ENCODE peak calls at places on chromosomes 5 and 9, in four cellular contexts. One of them, this sample, is unnamed.

GRCh38 chr9:114608525-114608796 is 2.6 kb upstream of the TMEM268 start:
- DNase-seq in GM10248: no peak
- DNase-seq in progenitor cell of endocrine pancreas: no peak
- DNase-seq in heart right ventricle: no peak
- DNase-seq in this sample: no peak

GRCh38 chr5:119789411-119790117 is 160.2 kb downstream of the FAM170A start:
- DNase-seq in GM10248: no peak
- DNase-seq in progenitor cell of endocrine pancreas: no peak
- DNase-seq in heart right ventricle: no peak
- DNase-seq in this sample: no peak

GRCh38 chr5:7869474-7870136 is 657 bp downstream of the MTRR start:
- DNase-seq in GM10248: peak; percentile 32
- DNase-seq in progenitor cell of endocrine pancreas: no peak
- DNase-seq in heart right ventricle: peak; percentile 7
- DNase-seq in this sample: no peak

GRCh38 chr5:9176641-9177040 is 369.2 kb downstream of the SEMA5A start:
- DNase-seq in GM10248: no peak
- DNase-seq in progenitor cell of endocrine pancreas: no peak
- DNase-seq in heart right ventricle: no peak
- DNase-seq in this sample: no peak

GRCh38 chr9:70557665-70558419 is 143.4 kb upstream of the KLF9 start:
- DNase-seq in GM10248: peak; percentile 26
- DNase-seq in progenitor cell of endocrine pancreas: no peak
- DNase-seq in heart right ventricle: no peak
- DNase-seq in this sample: no peak

GRCh38 chr5:67976812-67977455 is 238.6 kb upstream of the PIK3R1 start:
- DNase-seq in GM10248: no peak
- DNase-seq in progenitor cell of endocrine pancreas: no peak
- DNase-seq in heart right ventricle: no peak
- DNase-seq in this sample: no peak

GRCh38 chr9:93577045-93577939 is 908 bp downstream of the PHF2 start:
- DNase-seq in GM10248: peak; percentile 45
- DNase-seq in progenitor cell of endocrine pancreas: no peak
- DNase-seq in heart right ventricle: peak; percentile 45
- DNase-seq in this sample: no peak

GRCh38 chr9:87607859-87608258 is 110.2 kb downstream of the DAPK1 start:
- DNase-seq in GM10248: no peak
- DNase-seq in progenitor cell of endocrine pancreas: no peak
- DNase-seq in heart right ventricle: no peak
- DNase-seq in this sample: no peak

GRCh38 chr9:35757527-35758275 is 3.6 kb upstream of the MSMP start:
- DNase-seq in GM10248: peak; percentile 41
- DNase-seq in progenitor cell of endocrine pancreas: no peak
- DNase-seq in heart right ventricle: no peak
- DNase-seq in this sample: no peak

GRCh38 chr9:89845321-89845720 is 240.5 kb downstream of the GADD45G start:
- DNase-seq in GM10248: no peak
- DNase-seq in progenitor cell of endocrine pancreas: no peak
- DNase-seq in heart right ventricle: no peak
- DNase-seq in this sample: no peak

GRCh38 chr5:111364992-111365391 is 140.8 kb downstream of the CAMK4 start:
- DNase-seq in GM10248: no peak
- DNase-seq in progenitor cell of endocrine pancreas: peak; percentile 9
- DNase-seq in heart right ventricle: no peak
- DNase-seq in this sample: no peak

GRCh38 chr9:124343533-124344290 is 71.5 kb downstream of the PSMB7 start:
- DNase-seq in GM10248: no peak
- DNase-seq in progenitor cell of endocrine pancreas: no peak
- DNase-seq in heart right ventricle: no peak
- DNase-seq in this sample: no peak

GRCh38 chr5:66498791-66499207 is 97.4 kb upstream of the MAST4 start:
- DNase-seq in GM10248: peak; percentile 21
- DNase-seq in progenitor cell of endocrine pancreas: no peak
- DNase-seq in heart right ventricle: peak; percentile 34
- DNase-seq in this sample: no peak

GRCh38 chr5:153965102-153965645 is 73.5 kb downstream of the FAM114A2 start:
- DNase-seq in GM10248: peak; percentile 80
- DNase-seq in progenitor cell of endocrine pancreas: peak; percentile 58
- DNase-seq in heart right ventricle: peak; percentile 35
- DNase-seq in this sample: no peak

GRCh38 chr9:130662099-130662926 is 2.1 kb upstream of the PRDM12 start:
- DNase-seq in GM10248: no peak
- DNase-seq in progenitor cell of endocrine pancreas: no peak
- DNase-seq in heart right ventricle: no peak
- DNase-seq in this sample: no peak

GRCh38 chr9:2824564-2824963 is 19.3 kb downstream of the PUM3 start:
- DNase-seq in GM10248: no peak
- DNase-seq in progenitor cell of endocrine pancreas: no peak
- DNase-seq in heart right ventricle: no peak
- DNase-seq in this sample: no peak

GRCh38 chr5:37553720-37554402 is 174.7 kb downstream of the WDR70 start:
- DNase-seq in GM10248: no peak
- DNase-seq in progenitor cell of endocrine pancreas: no peak
- DNase-seq in heart right ventricle: no peak
- DNase-seq in this sample: no peak

GRCh38 chr9:116844621-116845020 is 157.5 kb downstream of the TRIM32 start:
- DNase-seq in GM10248: no peak
- DNase-seq in progenitor cell of endocrine pancreas: no peak
- DNase-seq in heart right ventricle: no peak
- DNase-seq in this sample: no peak

GRCh38 chr5:67141644-67142043 is 55.0 kb downstream of the CD180 start:
- DNase-seq in GM10248: no peak
- DNase-seq in progenitor cell of endocrine pancreas: no peak
- DNase-seq in heart right ventricle: no peak
- DNase-seq in this sample: no peak

GRCh38 chr9:108053555-108054061 is 564.0 kb upstream of the KLF4 start:
- DNase-seq in GM10248: no peak
- DNase-seq in progenitor cell of endocrine pancreas: no peak
- DNase-seq in heart right ventricle: peak; percentile 61
- DNase-seq in this sample: no peak

GRCh38 chr5:118208031-118208453 is 780.3 kb downstream of the DTWD2 start:
- DNase-seq in GM10248: no peak
- DNase-seq in progenitor cell of endocrine pancreas: no peak
- DNase-seq in heart right ventricle: no peak
- DNase-seq in this sample: no peak

GRCh38 chr5:127564002-127564769 is 46.7 kb downstream of the PRRC1 start:
- DNase-seq in GM10248: peak; percentile 42
- DNase-seq in progenitor cell of endocrine pancreas: peak; percentile 21
- DNase-seq in heart right ventricle: peak; percentile 47
- DNase-seq in this sample: no peak

GRCh38 chr5:128538249-128539037 is 398 bp upstream of the FBN2 start:
- DNase-seq in GM10248: peak; percentile 9
- DNase-seq in progenitor cell of endocrine pancreas: peak; percentile 29
- DNase-seq in heart right ventricle: peak; percentile 86
- DNase-seq in this sample: peak; percentile 91

GRCh38 chr5:10521466-10522223 is 42.2 kb upstream of the ANKRD33B start:
- DNase-seq in GM10248: no peak
- DNase-seq in progenitor cell of endocrine pancreas: no peak
- DNase-seq in heart right ventricle: no peak
- DNase-seq in this sample: no peak

GRCh38 chr5:16461026-16461425 is 4.6 kb downstream of the ZNF622 start:
- DNase-seq in GM10248: no peak
- DNase-seq in progenitor cell of endocrine pancreas: no peak
- DNase-seq in heart right ventricle: no peak
- DNase-seq in this sample: no peak

GRCh38 chr5:101543780-101544179 is 640.7 kb upstream of the ST8SIA4 start:
- DNase-seq in GM10248: no peak
- DNase-seq in progenitor cell of endocrine pancreas: no peak
- DNase-seq in heart right ventricle: no peak
- DNase-seq in this sample: no peak

GRCh38 chr5:173245319-173246134 is 10.5 kb upstream of the NKX2-5 start:
- DNase-seq in GM10248: no peak
- DNase-seq in progenitor cell of endocrine pancreas: no peak
- DNase-seq in heart right ventricle: no peak
- DNase-seq in this sample: no peak

GRCh38 chr5:125823572-125823971 is 599.6 kb upstream of the GRAMD2B start:
- DNase-seq in GM10248: no peak
- DNase-seq in progenitor cell of endocrine pancreas: no peak
- DNase-seq in heart right ventricle: no peak
- DNase-seq in this sample: no peak

GRCh38 chr5:125316913-125317545 is 570.6 kb upstream of the ZNF608 start:
- DNase-seq in GM10248: no peak
- DNase-seq in progenitor cell of endocrine pancreas: no peak
- DNase-seq in heart right ventricle: no peak
- DNase-seq in this sample: no peak

GRCh38 chr9:130835441-130836298 is 616 bp downstream of the ABL1 start:
- DNase-seq in GM10248: peak; percentile 67
- DNase-seq in progenitor cell of endocrine pancreas: no peak
- DNase-seq in heart right ventricle: peak; percentile 35
- DNase-seq in this sample: no peak

DNA sequence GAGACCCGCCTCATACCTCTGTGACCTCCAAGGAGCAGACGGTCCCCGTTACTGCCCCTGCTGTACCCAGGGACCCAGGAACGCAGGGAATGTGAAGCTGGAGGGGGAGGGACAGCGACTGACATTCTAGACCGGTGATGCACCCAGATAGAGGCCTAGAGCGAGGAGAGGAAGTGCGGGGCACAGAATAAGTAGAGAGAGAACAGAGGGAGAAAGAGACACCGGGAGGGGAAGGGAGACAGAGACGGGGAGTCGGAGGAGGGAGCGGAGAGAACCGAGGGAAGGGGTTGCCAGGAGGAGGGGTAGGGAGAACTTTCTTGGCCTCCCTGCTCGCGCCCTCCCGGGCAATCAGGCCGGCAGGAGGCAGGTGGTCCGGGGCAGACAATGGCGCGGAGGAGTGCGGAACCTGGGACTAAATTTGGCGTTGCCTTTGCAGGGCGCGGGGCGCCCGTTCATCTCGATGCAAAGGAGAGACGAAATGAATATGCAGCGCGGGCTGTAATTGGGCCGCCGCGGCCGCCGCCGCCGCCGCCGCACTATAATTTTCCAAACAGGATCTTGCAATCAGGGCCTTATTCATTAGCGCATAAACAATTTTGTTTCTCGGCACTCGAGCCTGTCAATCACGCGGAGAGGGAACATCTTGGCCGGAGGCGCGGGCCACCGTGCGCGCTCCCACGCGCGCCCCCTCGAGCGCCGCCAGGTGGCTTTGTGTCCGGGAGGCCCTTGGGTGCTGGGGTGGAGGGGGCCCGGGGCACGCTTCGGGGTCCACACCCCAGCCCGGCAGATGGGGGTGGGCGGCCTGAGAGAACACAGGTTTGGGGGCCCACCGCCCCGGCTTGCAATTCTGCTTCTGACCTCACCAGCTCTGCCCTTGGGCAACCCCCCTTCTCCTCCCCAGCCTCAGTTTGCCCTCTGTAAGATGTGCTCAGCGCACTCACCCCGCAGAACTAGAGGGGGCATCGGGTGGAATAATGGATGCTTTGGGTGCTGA is 32.9 kb downstream of the NDUFA8 start:
- DNase-seq in GM10248: no peak
- DNase-seq in progenitor cell of endocrine pancreas: no peak
- DNase-seq in heart right ventricle: no peak
- DNase-seq in this sample: no peak
- TF ChIP-seq CTCF in GM10248: no peak
- TF ChIP-seq CTCF in progenitor cell of endocrine pancreas: peak; percentile 23
- TF ChIP-seq CTCF in heart right ventricle: no peak
- TF ChIP-seq CTCF in this sample: peak; percentile 23

DNA sequence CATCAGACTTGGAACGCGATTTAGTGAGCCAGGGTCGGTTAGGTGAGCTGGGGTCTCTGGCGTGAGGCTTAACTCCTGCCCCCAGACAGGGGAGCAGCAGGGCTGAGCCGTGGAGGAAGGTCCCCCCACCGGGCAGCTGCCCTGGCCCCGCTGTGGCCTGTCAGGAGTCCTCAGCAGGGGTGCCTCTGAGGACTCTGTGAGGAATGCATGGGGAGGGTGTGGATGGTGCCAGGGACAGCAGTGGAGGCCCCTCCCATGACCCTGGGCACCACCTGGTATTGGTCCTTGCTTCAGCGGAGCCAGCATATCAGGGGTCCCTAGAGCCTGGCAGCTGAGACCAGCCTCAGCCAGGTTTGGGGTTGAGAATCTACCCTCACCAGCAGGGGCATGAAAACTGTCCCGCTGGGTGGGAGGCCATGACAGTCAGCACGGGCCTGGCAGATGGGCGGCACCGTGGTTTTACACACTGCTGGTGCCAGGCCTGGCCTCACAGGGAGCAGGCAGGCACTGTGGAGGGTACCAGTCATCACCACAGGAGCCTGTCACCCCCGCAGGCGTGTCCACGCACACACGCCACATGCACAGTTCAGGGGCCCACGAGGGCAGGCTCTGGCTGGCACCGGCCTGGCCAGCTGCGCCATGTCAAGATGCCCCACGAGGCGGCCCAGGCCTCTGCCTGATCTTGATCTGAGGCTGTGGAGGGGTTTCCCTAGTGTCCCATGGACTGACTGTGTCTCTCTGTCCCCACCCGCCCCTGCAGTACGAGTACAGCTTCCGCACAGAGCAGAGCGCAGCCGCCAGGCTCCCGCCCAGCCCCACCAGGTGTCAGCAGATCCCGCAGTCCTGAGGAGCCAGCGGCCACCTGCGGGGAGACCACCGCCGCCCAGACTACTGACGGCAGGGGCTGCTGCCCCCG is 111.1 kb upstream of the LMX1B start:
- DNase-seq in GM10248: no peak
- DNase-seq in progenitor cell of endocrine pancreas: no peak
- DNase-seq in heart right ventricle: no peak
- DNase-seq in this sample: no peak
- TF ChIP-seq CTCF in GM10248: no peak
- TF ChIP-seq CTCF in progenitor cell of endocrine pancreas: no peak
- TF ChIP-seq CTCF in heart right ventricle: no peak
- TF ChIP-seq CTCF in this sample: no peak

DNA sequence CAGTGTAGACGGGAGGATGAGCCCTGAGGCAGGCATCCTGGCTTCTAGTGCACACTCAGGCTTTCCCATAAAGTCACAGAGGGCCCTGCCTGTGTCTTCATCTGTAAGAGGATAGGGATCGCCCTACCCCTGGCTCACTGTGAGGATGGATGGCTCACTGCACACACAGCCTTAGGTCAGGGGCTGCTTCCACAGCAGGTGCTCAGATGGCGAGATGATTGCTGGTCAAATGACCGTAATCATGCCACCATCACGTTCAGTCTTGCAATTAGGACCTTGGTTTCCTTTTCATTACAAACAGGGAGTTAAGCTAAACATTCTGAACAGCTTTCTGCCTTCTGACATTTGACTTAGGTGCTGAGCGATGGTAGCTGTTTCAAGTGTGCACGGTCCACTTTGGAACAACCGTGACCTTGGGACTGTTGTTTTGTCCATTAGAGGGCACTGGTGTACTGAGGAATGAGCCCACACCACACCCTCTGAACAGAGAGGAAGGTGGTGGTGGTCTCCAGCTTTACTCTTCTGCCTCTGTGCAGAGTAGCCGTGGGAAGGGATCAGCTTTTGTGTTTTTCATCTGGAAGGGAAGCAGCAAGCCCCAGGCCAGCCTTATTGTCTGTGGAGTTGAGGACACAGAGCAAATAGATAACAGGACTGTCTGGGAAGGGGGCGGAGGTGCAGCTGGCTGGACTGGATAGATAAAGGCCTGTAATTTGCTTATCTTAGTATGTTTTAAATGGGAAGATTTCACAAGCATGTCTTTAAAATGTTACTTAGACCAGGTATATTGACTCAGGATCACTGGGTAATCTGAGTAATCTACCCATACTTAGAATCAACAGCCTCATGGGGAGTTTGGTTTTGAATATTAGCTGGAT is 183.1 kb downstream of the TRIO start:
- DNase-seq in GM10248: no peak
- DNase-seq in progenitor cell of endocrine pancreas: no peak
- DNase-seq in heart right ventricle: no peak
- DNase-seq in this sample: no peak
- TF ChIP-seq CTCF in GM10248: peak; percentile 10
- TF ChIP-seq CTCF in progenitor cell of endocrine pancreas: peak; percentile 52
- TF ChIP-seq CTCF in heart right ventricle: no peak
- TF ChIP-seq CTCF in this sample: peak; percentile 63

GRCh38 chr5:69083412-69083811 is 10.4 kb upstream of the SLC30A5 start:
- DNase-seq in GM10248: no peak
- DNase-seq in progenitor cell of endocrine pancreas: no peak
- DNase-seq in heart right ventricle: no peak
- DNase-seq in this sample: no peak
- TF ChIP-seq CTCF in GM10248: no peak
- TF ChIP-seq CTCF in progenitor cell of endocrine pancreas: no peak
- TF ChIP-seq CTCF in heart right ventricle: no peak
- TF ChIP-seq CTCF in this sample: no peak

This sample was measured in type B pancreatic cell.